ENCODE peak calls at places on chromosomes 3 and 15, in five cellular contexts. E is lung, H is pancreas, Q is astrocyte of the spinal cord, S is uterus. Y is an unnamed sample.

GRCh38 chr3:14143271-14143605 is 18.4 kb downstream of the TMEM43 start:
- DNase-seq in E (no peak), H (no peak), Q (no peak), S (peak; percentile 10), Y (no peak)

GRCh38 chr15:40282144-40282869 is 557 bp downstream of the ANKRD63 start:
- DNase-seq in E (peak; percentile 36), H (peak; percentile 66), Q (no peak), S (no peak), Y (no peak)

GRCh38 chr15:67225336-67225735 is 29.1 kb downstream of the AAGAB start:
- DNase-seq in E (no peak), H (no peak), Q (peak; percentile 27), S (no peak), Y (no peak)

GRCh38 chr3:72663429-72663828 is 184.8 kb downstream of the SHQ1 start:
- DNase-seq in E (no peak), H (no peak), Q (no peak), S (no peak), Y (no peak)

GRCh38 chr3:36650271-36650671 is 114.1 kb downstream of the DCLK3 start:
- DNase-seq in E (no peak), H (no peak), Q (peak; percentile 61), S (no peak), Y (no peak)

GRCh38 chr3:13782501-13782900 is 97.4 kb downstream of the WNT7A start:
- DNase-seq in E (no peak), H (no peak), Q (no peak), S (peak; percentile 34), Y (no peak)

GRCh38 chr3:12663311-12663935 is 494 bp downstream of the RAF1 start:
- DNase-seq in E (peak; percentile 50), H (peak; percentile 69), Q (no peak), S (peak; percentile 47), Y (no peak)

GRCh38 chr3:14519406-14519805 is 20.7 kb downstream of the GRIP2 start:
- DNase-seq in E (no peak), H (no peak), Q (no peak), S (no peak), Y (no peak)

GRCh38 chr15:90376789-90377188 is 11.3 kb upstream of the IQGAP1 start:
- DNase-seq in E (no peak), H (no peak), Q (no peak), S (no peak), Y (no peak)

GRCh38 chr3:184568918-184569829 is 7.6 kb downstream of the EPHB3 start:
- DNase-seq in E (peak; percentile 85), H (peak; percentile 76), Q (peak; percentile 96), S (peak; percentile 97), Y (peak; percentile 93)

GRCh38 chr3:176430244-176430893 is 766.9 kb downstream of the TBL1XR1 start:
- DNase-seq in E (no peak), H (no peak), Q (peak; percentile 55), S (no peak), Y (no peak)

GRCh38 chr3:65786891-65787290 is 251.8 kb downstream of the MAGI1 start:
- DNase-seq in E (no peak), H (no peak), Q (no peak), S (no peak), Y (no peak)

GRCh38 chr3:183698318-183698731 is 728 bp downstream of the YEATS2 start:
- DNase-seq in E (no peak), H (peak; percentile 27), Q (peak; percentile 35), S (peak; percentile 24), Y (no peak)

GRCh38 chr15:101504373-101504772 is 14.9 kb upstream of the PCSK6 start:
- DNase-seq in E (no peak), H (no peak), Q (no peak), S (no peak), Y (peak; percentile 68)

GRCh38 chr3:135736740-135737139 is 228.8 kb upstream of the PPP2R3A start:
- DNase-seq in E (no peak), H (no peak), Q (no peak), S (no peak), Y (no peak)

GRCh38 chr3:13405614-13406013 is 14.5 kb downstream of the NUP210 start:
- DNase-seq in E (no peak), H (no peak), Q (no peak), S (no peak), Y (no peak)

GRCh38 chr3:42680256-42680655 is 5.1 kb upstream of the KLHL40 start:
- DNase-seq in E (no peak), H (no peak), Q (no peak), S (no peak), Y (no peak)

GRCh38 chr15:66925721-66926120 is 139.7 kb upstream of the SMAD3 start:
- DNase-seq in E (no peak), H (no peak), Q (no peak), S (no peak), Y (no peak)

GRCh38 chr3:131036200-131036816 is 9.6 kb downstream of the NEK11 start:
- DNase-seq in E (no peak), H (no peak), Q (peak; percentile 87), S (no peak), Y (no peak)

GRCh38 chr3:194203482-194204035 is 67.6 kb downstream of the HES1 start:
- DNase-seq in E (no peak), H (no peak), Q (no peak), S (no peak), Y (no peak)

GRCh38 chr15:56286213-56286612 is 42.5 kb upstream of the RFX7 start:
- DNase-seq in E (no peak), H (no peak), Q (no peak), S (no peak), Y (no peak)

GRCh38 chr3:112555535-112556170 is 6.1 kb downstream of the ATG3 start:
- DNase-seq in E (no peak), H (no peak), Q (no peak), S (no peak), Y (no peak)

GRCh38 chr3:131772278-131772893 is 262.4 kb downstream of the CPNE4 start:
- DNase-seq in E (no peak), H (no peak), Q (no peak), S (no peak), Y (no peak)

GRCh38 chr3:181695661-181696491 is 15.8 kb upstream of the SOX2 start:
- DNase-seq in E (no peak), H (no peak), Q (peak; percentile 36), S (no peak), Y (no peak)

GRCh38 chr3:154430014-154430413 is at the start of gene GPR149:
- DNase-seq in E (no peak), H (no peak), Q (no peak), S (no peak), Y (no peak)
- TF ChIP-seq CTCF in E (no peak), H (no peak), Q (no peak), S (no peak), Y (no peak)

GRCh38 chr15:75651810-75652543 is 4.3 kb downstream of the SNX33 start:
- DNase-seq in E (no peak), H (no peak), Q (no peak), S (no peak), Y (no peak)
- H3K4me3 ChIP-seq in E (no peak overlapping the region), H (peak overlapping the region; percentile 78), Q (peak overlapping the region; percentile 17), S (peak overlapping the region; percentile 19), Y (peak overlapping the region; percentile 89)

GRCh38 chr3:190019840-190020239 is 100.9 kb downstream of the P3H2 start:
- DNase-seq in E (no peak), H (no peak), Q (no peak), S (no peak), Y (no peak)
- TF ChIP-seq CTCF in E (no peak), H (no peak), Q (no peak), S (no peak), Y (no peak)

GRCh38 chr15:45376300-45376928 is 1.9 kb downstream of the GATM start:
- DNase-seq in E (no peak), H (no peak), Q (no peak), S (no peak), Y (no peak)

GRCh38 chr15:45378149-45378912 is at the start of gene GATM:
- DNase-seq in E (peak; percentile 70), H (peak; percentile 85), Q (peak; percentile 82), S (peak; percentile 71), Y (peak; percentile 93)

GRCh38 chr15:45375836-45376235 is 2.5 kb downstream of the GATM start:
- DNase-seq in E (no peak), H (no peak), Q (no peak), S (no peak), Y (no peak)

GRCh38 chr15:45377630-45378148 is 655 bp downstream of the GATM start:
- DNase-seq in E (no peak), H (peak; percentile 71), Q (no peak), S (peak; percentile 27), Y (no peak)

DNA sequence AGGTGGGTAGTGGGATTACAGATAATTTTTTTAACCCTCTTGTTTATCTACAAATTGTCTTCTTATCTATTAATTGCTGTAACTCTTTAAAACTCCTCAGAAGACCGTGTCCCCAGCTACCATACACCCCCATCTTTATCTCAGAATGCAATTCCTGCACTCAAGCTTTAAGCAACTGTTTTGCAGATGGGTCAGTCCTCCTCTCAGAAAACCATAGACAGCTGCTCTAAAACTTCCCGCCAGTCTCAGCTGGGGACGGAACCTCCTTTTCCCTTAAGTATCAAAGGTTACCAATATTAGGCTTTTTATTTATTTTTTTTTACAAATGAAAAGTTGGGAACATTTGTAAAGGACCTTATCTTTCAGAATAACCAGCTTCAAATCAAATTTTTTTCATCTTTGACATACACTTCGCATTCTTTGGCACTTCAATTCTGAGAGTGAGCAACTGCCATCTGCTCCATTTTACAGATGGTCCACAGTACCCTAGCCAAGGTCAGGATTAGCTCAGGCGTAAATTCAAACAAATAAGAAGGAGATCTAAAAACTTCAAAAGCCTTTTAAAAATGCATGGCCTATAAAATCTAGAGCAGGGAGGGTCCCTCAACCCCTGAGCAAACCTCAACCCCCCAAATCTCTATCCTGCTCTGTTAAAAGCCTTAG is 1.2 kb downstream of the GATM start:
- DNase-seq in E (no peak), H (no peak), Q (no peak), S (no peak), Y (no peak)
- H3K4me3 ChIP-seq in E (no peak overlapping the region), H (peak overlapping the region; percentile 84), Q (no peak overlapping the region), S (peak overlapping the region; percentile 56), Y (peak overlapping the region; percentile 68)

GRCh38 chr3:44712455-44713075 is at the start of gene ZNF502:
- DNase-seq in E (peak; percentile 82), H (peak; percentile 84), Q (peak; percentile 92), S (peak; percentile 83), Y (peak; percentile 95)
- TF ChIP-seq CTCF in E (peak; percentile 8), H (peak; percentile 32), Q (peak; percentile 31), S (peak; percentile 36), Y (peak; percentile 45)

DNA sequence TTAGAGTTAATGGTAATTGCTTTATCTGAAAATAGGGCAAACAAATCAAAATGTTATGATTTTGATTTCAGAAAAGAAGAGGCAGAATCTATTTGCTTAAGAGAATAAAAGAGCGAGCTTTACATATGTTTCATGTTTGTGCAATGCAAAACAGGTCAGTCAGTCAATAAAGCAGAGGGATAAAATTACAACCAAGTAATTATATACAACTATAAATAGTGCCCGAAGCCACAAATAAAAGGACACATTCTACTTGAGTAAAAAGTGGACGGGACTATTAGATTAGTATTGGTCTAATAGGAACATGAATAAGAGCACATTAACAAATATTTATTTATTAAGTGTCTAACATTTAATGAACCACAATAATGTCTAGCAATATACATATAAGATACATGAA is 16.6 kb downstream of the HSPBAP1 start:
- DNase-seq in E (no peak), H (no peak), Q (no peak), S (no peak), Y (no peak)
- H3K4me3 ChIP-seq in E (no peak overlapping the region), H (no peak overlapping the region), Q (no peak overlapping the region), S (no peak overlapping the region), Y (no peak overlapping the region)

Y was measured in esophagus muscularis mucosa.